ENCODE peak calls at places on chromosomes 6 and 20, in six cellular contexts. J is sigmoid colon, Z is esophagus muscularis mucosa, M is prostate gland, C is HL-60, D is HCT116. B is an unnamed sample.

GRCh38 chr6:20497200-20497820 is 36.9 kb upstream of the CDKAL1 start:
- DNase-seq in J (no peak), Z (no peak), M (no peak), C (no peak), D (no peak), B (no peak)

GRCh38 chr6:46263709-46264091 is 92.9 kb upstream of the ENPP5 start:
- DNase-seq in J (no peak), Z (no peak), M (no peak), C (no peak), D (no peak), B (no peak)

GRCh38 chr20:37525810-37526209 is 1.9 kb downstream of the BLCAP start:
- DNase-seq in J (no peak), Z (no peak), M (no peak), C (no peak), D (no peak), B (no peak)

GRCh38 chr20:1334761-1335160 is 5.8 kb upstream of the SDCBP2 start:
- DNase-seq in J (no peak), Z (peak), M (no peak), C (peak), D (peak), B (peak)

GRCh38 chr6:159305159-159305558 is 136.0 kb downstream of the FNDC1 start:
- DNase-seq in J (no peak), Z (no peak), M (no peak), C (no peak), D (no peak), B (no peak)

GRCh38 chr6:33166811-33167210 is 25.5 kb downstream of the COL11A2 start:
- DNase-seq in J (no peak), Z (no peak), M (no peak), C (no peak), D (no peak), B (no peak)

GRCh38 chr6:38404900-38405556 is 234.7 kb downstream of the BTBD9 start:
- DNase-seq in J (no peak), Z (no peak), M (peak), C (no peak), D (no peak), B (no peak)

GRCh38 chr20:49700411-49701185 is 13.1 kb downstream of the B4GALT5 start:
- DNase-seq in J (no peak), Z (no peak), M (no peak), C (no peak), D (peak), B (no peak)

GRCh38 chr20:63592661-63593060 is 18.6 kb upstream of the HELZ2 start:
- DNase-seq in J (no peak), Z (no peak), M (no peak), C (no peak), D (no peak), B (no peak)

GRCh38 chr6:79630883-79631799 is at the start of gene SH3BGRL2:
- DNase-seq in J (peak), Z (peak), M (peak), C (peak), D (peak), B (peak)

GRCh38 chr20:37539956-37540455 is 12.3 kb upstream of the BLCAP start:
- DNase-seq in J (no peak), Z (no peak), M (no peak), C (no peak), D (no peak), B (peak)

GRCh38 chr6:54283877-54284860 is 24.1 kb upstream of the TINAG start:
- DNase-seq in J (no peak), Z (no peak), M (no peak), C (no peak), D (no peak), B (no peak)

GRCh38 chr6:80742481-80742880 is 636.0 kb downstream of the BCKDHB start:
- DNase-seq in J (no peak), Z (no peak), M (no peak), C (peak), D (peak), B (no peak)

GRCh38 chr6:9085054-9085746 is 649.9 kb upstream of the SLC35B3 start:
- DNase-seq in J (no peak), Z (no peak), M (no peak), C (no peak), D (no peak), B (no peak)

GRCh38 chr6:110656492-110656891 is 158.8 kb downstream of the CDK19 start:
- DNase-seq in J (no peak), Z (no peak), M (peak), C (no peak), D (no peak), B (no peak)

GRCh38 chr20:35934050-35934449 is 20.3 kb downstream of the SCAND1 start:
- DNase-seq in J (no peak), Z (no peak), M (no peak), C (no peak), D (no peak), B (no peak)

GRCh38 chr6:128252293-128253176 is 267.9 kb downstream of the PTPRK start:
- DNase-seq in J (no peak), Z (no peak), M (no peak), C (no peak), D (no peak), B (no peak)

GRCh38 chr6:100479180-100480035 is 14.7 kb upstream of the SIM1 start:
- DNase-seq in J (no peak), Z (no peak), M (no peak), C (peak), D (peak), B (no peak)

GRCh38 chr20:13687827-13688226 is 49.1 kb upstream of the TASP1 start:
- DNase-seq in J (no peak), Z (no peak), M (no peak), C (no peak), D (no peak), B (no peak)

GRCh38 chr6:63799813-63800212 is 164.2 kb downstream of the PHF3 start:
- DNase-seq in J (no peak), Z (no peak), M (no peak), C (no peak), D (no peak), B (no peak)

GRCh38 chr6:112044856-112045255 is 9.0 kb upstream of the CCN6 start:
- DNase-seq in J (no peak), Z (no peak), M (no peak), C (no peak), D (no peak), B (no peak)

GRCh38 chr6:53587291-53587690 is 42.4 kb upstream of the GCLC start:
- DNase-seq in J (no peak), Z (no peak), M (no peak), C (no peak), D (no peak), B (no peak)

GRCh38 chr6:42443312-42444075 is 8.2 kb downstream of the TRERF1 start:
- DNase-seq in J (no peak), Z (no peak), M (no peak), C (no peak), D (no peak), B (peak)

GRCh38 chr6:166691199-166691598 is 64.1 kb upstream of the RPS6KA2 start:
- DNase-seq in J (no peak), Z (no peak), M (no peak), C (no peak), D (peak), B (no peak)

GRCh38 chr20:25290646-25291431 is 43.0 kb downstream of the PYGB start:
- DNase-seq in J (no peak), Z (no peak), M (no peak), C (no peak), D (no peak), B (no peak)
- TF ChIP-seq POLR2AphosphoS5 in J (no peak), Z (no peak), M (no peak), C (no peak), D (no peak), B (no peak)

GRCh38 chr20:51154708-51155690 is 132.1 kb upstream of the KCNG1 start:
- DNase-seq in J (no peak), Z (peak), M (no peak), C (no peak), D (no peak), B (no peak)

GRCh38 chr20:51153867-51154707 is 131.2 kb upstream of the KCNG1 start:
- DNase-seq in J (no peak), Z (peak), M (no peak), C (no peak), D (no peak), B (no peak)

GRCh38 chr20:51158226-51158625 is 135.3 kb upstream of the KCNG1 start:
- DNase-seq in J (no peak), Z (peak), M (no peak), C (no peak), D (no peak), B (no peak)

GRCh38 chr20:51156796-51157119 is 133.9 kb upstream of the KCNG1 start:
- DNase-seq in J (no peak), Z (no peak), M (no peak), C (no peak), D (no peak), B (no peak)

GRCh38 chr20:51156041-51156795 is 133.3 kb upstream of the KCNG1 start:
- DNase-seq in J (peak), Z (peak), M (no peak), C (no peak), D (no peak), B (no peak)
- TF ChIP-seq POLR2AphosphoS5 in J (peak), Z (peak), M (peak), C (no peak), D (no peak), B (no peak)

DNA sequence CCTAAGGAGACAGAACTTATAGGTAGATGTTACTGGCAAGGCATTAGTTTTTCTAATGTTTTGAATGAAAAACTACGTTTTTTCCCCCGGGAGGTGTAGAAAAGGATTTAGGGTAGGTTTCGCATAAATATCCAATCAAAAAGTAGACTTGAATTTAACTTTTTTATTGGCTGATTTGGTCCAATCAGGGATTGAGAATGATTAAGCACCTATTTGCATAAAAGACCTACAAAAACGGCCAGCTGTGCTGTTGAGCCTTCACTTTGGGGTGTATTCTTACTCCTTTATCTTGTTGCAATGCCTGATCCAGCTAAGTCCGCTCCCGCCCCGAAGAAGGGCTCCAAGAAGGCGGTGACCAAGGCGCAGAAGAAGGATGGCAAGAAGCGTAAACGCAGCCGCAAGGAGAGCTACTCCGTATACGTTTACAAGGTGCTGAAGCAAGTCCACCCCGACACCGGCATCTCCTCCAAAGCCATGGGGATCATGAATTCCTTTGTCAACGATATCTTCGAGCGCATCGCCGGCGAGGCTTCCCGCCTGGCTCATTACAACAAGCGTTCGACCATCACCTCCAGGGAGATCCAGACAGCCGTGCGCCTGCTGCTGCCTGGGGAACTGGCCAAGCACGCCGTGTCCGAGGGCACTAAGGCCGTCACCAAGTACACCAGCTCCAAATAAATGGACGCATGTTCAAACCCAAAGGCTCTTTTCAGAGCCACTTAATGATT is 113.5 kb upstream of the BTN3A2 start:
- DNase-seq in J (no peak), Z (no peak), M (peak), C (no peak), D (no peak), B (no peak)
- TF ChIP-seq POLR2AphosphoS5 in J (peak), Z (peak), M (peak), C (no peak), D (no peak), B (no peak)

DNA sequence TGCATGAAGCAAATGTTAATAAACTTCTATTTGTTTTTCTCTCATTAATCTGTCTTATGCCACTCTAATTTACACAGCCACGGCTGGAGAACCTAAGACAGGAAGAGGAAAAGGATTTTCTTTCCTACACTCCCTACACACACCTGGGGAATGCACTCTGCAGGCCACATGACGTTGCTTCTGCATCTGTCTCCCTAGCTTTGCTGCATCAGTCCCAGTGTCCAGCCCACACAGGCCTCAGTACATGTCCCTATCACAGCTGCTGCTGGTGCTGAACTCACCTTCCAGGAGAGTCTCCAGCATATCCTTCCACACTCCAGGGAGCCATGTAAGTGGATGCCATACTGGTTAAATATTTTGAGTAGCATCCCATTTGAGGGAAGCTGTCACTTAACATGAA is 13.4 kb downstream of the OR2H2 start:
- DNase-seq in J (no peak), Z (no peak), M (no peak), C (no peak), D (no peak), B (no peak)
- TF ChIP-seq POLR2AphosphoS5 in J (no peak), Z (no peak), M (no peak), C (no peak), D (no peak), B (no peak)

DNA sequence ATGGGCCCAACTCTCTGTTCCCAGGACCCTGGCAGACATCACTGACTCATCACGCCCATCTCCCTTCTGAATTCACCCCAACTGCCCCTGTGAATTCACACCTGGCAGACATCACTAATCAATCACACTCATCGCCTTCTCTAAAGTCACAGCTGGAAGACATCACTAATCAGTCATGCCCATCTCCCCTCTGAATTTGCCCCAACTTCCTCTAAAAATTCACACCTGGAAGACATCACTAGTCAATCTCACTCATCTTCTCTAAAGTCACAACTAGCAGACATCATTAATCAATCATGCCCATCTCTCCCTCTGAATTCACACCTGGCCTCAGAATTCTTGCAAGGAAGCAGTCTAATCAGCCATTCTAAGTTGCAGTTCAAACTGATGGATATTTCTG is 111.1 kb downstream of the FOXA2 start:
- DNase-seq in J (no peak), Z (no peak), M (no peak), C (no peak), D (no peak), B (no peak)
- TF ChIP-seq POLR2AphosphoS5 in J (no peak), Z (no peak), M (no peak), C (no peak), D (no peak), B (no peak)

DNA sequence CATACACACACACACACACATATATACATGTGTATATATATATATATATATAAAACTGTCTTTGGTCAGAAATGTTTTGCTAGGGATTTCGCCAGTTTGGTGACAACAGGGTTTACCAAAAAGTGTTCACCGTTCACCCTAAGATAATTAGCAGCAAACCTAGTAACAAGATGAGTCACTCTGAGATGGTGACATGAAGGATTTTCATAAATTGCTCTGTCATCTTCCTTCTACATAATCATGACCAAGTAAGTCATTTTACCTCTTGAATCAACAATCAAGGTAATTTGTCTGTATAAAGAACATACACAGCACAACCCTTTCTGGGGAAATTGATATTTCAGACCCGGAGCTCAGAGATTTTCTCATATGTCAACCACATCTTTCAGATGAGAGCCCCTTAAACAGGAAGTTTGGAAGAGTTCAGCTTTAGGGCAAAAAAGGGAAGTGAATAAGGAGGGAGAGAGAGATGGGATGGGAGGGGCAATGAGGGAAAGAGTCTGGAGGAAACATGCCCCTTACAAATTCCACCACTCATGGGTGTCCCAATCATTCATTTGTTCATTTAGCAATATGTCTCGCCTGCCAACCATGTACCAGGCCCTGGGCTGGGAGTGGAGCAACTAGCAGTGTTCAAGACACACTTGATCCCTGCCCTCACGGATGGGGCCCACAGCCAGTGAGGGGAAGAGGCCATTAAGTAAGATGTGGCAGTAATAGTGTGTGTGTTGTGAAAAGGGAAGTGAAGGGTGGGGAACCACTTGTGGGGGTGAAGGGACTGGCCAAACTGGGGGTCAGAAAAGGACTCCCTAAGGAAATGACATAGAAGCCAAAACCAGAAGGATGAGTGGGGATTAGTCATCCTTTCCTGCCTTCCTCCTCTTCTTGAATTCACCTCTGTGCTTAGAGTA is 191.0 kb downstream of the MAFB start:
- DNase-seq in J (peak), Z (no peak), M (no peak), C (peak), D (no peak), B (peak)
- TF ChIP-seq POLR2AphosphoS5 in J (no peak), Z (peak), M (no peak), C (peak), D (no peak), B (peak)

B was measured in suprapubic skin.